ENCODE peak calls at places on chromosomes 12 and 14, in four cellular contexts. X, M, R and E are unnamed samples.

GRCh38 chr12:116123511-116124258 is 153.8 kb downstream of the MED13L start:
- DNase-seq in X (peak; percentile 48), M (peak; percentile 58), R (no peak), E (no peak)

GRCh38 chr14:88379706-88380343 is 5.6 kb upstream of the SPATA7 start:
- DNase-seq in X (no peak), M (no peak), R (no peak), E (no peak)

GRCh38 chr14:94489336-94489735 is 13.3 kb upstream of the SERPINA9 start:
- DNase-seq in X (no peak), M (no peak), R (no peak), E (no peak)

GRCh38 chr14:86221755-86222154 is 691.8 kb downstream of the FLRT2 start:
- DNase-seq in X (no peak), M (no peak), R (no peak), E (no peak)

GRCh38 chr14:74204481-74204880 is 34.8 kb upstream of the VSX2 start:
- DNase-seq in X (no peak), M (no peak), R (no peak), E (no peak)

GRCh38 chr12:69055280-69055679 is 122.3 kb upstream of the CPM start:
- DNase-seq in X (no peak), M (no peak), R (no peak), E (peak; percentile 34)

GRCh38 chr12:112820796-112821195 is 29.2 kb downstream of the RPH3A start:
- DNase-seq in X (no peak), M (no peak), R (no peak), E (no peak)

GRCh38 chr12:130715150-130715995 is 726 bp downstream of the RIMBP2 start:
- DNase-seq in X (no peak), M (no peak), R (no peak), E (no peak)

GRCh38 chr14:50875359-50876090 is 3.7 kb downstream of the ABHD12B start:
- DNase-seq in X (no peak), M (no peak), R (peak; percentile 78), E (peak; percentile 96)

GRCh38 chr12:47707355-47707754 is 1.5 kb upstream of the RPAP3 start:
- DNase-seq in X (no peak), M (no peak), R (no peak), E (no peak)

GRCh38 chr12:47705571-47706425 is at the start of gene RPAP3:
- DNase-seq in X (peak; percentile 95), M (peak; percentile 95), R (peak; percentile 65), E (peak; percentile 87)

GRCh38 chr12:47710283-47710682 is 4.5 kb upstream of the RPAP3 start:
- DNase-seq in X (no peak), M (no peak), R (no peak), E (no peak)

GRCh38 chr12:47709277-47710048 is 3.6 kb upstream of the RPAP3 start:
- DNase-seq in X (no peak), M (no peak), R (no peak), E (no peak)

DNA sequence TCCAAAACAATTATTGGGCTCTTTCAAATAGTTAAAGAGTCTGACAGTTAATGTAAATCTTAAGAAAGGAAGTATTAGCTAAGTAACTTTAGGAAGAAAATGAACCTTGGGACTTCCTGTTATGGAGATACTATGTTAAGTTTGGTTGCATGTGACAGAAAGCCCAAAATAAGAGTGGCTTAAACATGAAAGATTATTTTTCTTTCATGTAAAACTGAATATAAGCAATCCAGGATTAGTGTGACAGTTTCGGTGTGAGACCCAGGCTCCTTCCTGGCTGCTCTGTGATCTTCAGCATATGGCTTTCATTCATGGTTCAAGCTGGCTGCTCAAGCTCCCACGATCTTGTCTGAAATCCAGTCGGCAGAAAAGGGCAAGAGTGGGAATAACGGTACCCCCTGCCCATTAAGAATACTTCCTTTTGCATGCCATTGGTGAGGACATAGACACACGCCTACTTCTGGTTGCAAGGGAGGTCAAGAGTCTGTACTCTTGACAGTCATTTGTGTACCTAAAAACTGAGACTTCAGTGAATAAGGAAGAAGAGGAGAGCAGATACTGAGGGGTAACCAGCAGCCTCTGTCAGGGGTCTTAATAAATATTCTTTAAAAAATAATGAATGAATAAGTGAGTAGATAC is 2.2 kb upstream of the RPAP3 start:
- DNase-seq in X (no peak), M (no peak), R (no peak), E (no peak)
- TF ChIP-seq TARDBP in X (no peak), M (no peak), R (no peak), E (no peak)

DNA sequence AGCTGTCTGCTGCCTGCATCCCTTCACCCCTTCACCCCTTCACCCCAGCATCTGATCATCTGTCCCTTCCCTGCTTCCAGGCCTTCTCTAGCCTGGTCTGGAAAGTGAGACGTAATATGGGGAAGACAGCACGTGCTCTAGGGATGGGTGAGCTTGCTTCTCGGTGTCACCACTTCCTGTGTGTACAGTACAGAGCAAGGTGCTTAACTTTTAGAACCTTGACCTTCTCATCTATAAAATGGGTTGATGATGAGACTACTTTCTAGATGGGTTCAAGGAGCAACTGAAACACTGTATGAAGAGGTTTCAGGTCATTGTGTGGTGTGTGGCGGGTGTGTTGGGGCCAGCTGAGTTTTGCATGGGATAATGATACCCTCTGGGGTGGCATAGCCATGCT is 140.5 kb downstream of the TSPAN9 start:
- DNase-seq in X (no peak), M (no peak), R (no peak), E (no peak)
- TF ChIP-seq TARDBP in X (no peak), M (no peak), R (no peak), E (no peak)

GRCh38 chr12:126430921-126431320 is 1365.7 kb downstream of the AACS start:
- DNase-seq in X (no peak), M (no peak), R (no peak), E (no peak)
- TF ChIP-seq TARDBP in X (no peak), M (no peak), R (no peak), E (no peak)

GRCh38 chr12:46124132-46124847 is 133.9 kb upstream of the SCAF11 start:
- DNase-seq in X (no peak), M (no peak), R (no peak), E (no peak)
- TF ChIP-seq TARDBP in X (no peak), M (no peak), R (no peak), E (no peak)

GRCh38 chr12:89863332-89863938 is 154.8 kb upstream of the ATP2B1 start:
- DNase-seq in X (no peak), M (no peak), R (peak; percentile 72), E (no peak)

GRCh38 chr12:89862511-89863331 is 154.1 kb upstream of the ATP2B1 start:
- DNase-seq in X (no peak), M (no peak), R (peak; percentile 79), E (no peak)

GRCh38 chr12:89858718-89859117 is 150.1 kb upstream of the ATP2B1 start:
- DNase-seq in X (no peak), M (no peak), R (no peak), E (no peak)

GRCh38 chr12:89859513-89860220 is 151.0 kb upstream of the ATP2B1 start:
- DNase-seq in X (no peak), M (no peak), R (no peak), E (no peak)

GRCh38 chr12:89861086-89861485 is 152.4 kb upstream of the ATP2B1 start:
- DNase-seq in X (no peak), M (no peak), R (no peak), E (no peak)
- TF ChIP-seq TARDBP in X (no peak), M (no peak), R (no peak), E (no peak)

GRCh38 chr12:6332459-6332858 is 9.4 kb downstream of the TNFRSF1A start:
- DNase-seq in X (no peak), M (no peak), R (no peak), E (no peak)

GRCh38 chr12:6333029-6333428 is 8.8 kb downstream of the TNFRSF1A start:
- DNase-seq in X (no peak), M (no peak), R (no peak), E (no peak)

GRCh38 chr12:6334359-6334758 is 7.5 kb downstream of the TNFRSF1A start:
- DNase-seq in X (no peak), M (no peak), R (no peak), E (no peak)

GRCh38 chr12:6334940-6335450 is 6.9 kb downstream of the TNFRSF1A start:
- DNase-seq in X (no peak), M (no peak), R (no peak), E (no peak)

GRCh38 chr12:6333566-6333965 is 8.3 kb downstream of the TNFRSF1A start:
- DNase-seq in X (no peak), M (no peak), R (no peak), E (no peak)
- TF ChIP-seq TARDBP in X (no peak), M (no peak), R (no peak), E (no peak)